ENCODE peak calls at places on chromosomes 5 and 9, in four cellular contexts. O is K562, X is H1, G is HepG2. N is an unnamed sample.
A peak's percentile ranks its signal among the peaks of the same experiment; 100 is the strongest.

GRCh38 chr5:313265-313664 is 8.2 kb upstream of the AHRR start:
- DNase-seq in O (no peak), X (no peak), G (no peak), N (no peak)

GRCh38 chr9:78235296-78235770 is 542 bp upstream of the CEP78 start:
- DNase-seq in X (no peak), O (no peak), G (no peak), N (peak; percentile 23)

GRCh38 chr5:137794863-137795262 is 40.7 kb upstream of the HNRNPA0 start:
- DNase-seq in O (no peak), X (no peak), G (no peak), N (no peak)

GRCh38 chr5:147393866-147394265 is 116.0 kb downstream of the DPYSL3 start:
- DNase-seq in X (peak; percentile 97), G (no peak), O (no peak), N (no peak)

GRCh38 chr5:11497651-11498050 is 406.6 kb downstream of the CTNND2 start:
- DNase-seq in X (no peak), O (no peak), G (no peak), N (no peak)

GRCh38 chr9:107214915-107215314 is 68.2 kb upstream of the RAD23B start:
- DNase-seq in O (no peak), G (no peak), X (no peak), N (no peak)

GRCh38 chr9:135478858-135479468 is 619 bp upstream of the PPP1R26 start:
- DNase-seq in X (peak; percentile 64), O (peak; percentile 38), G (peak; percentile 45), N (peak; percentile 51)

GRCh38 chr5:108820983-108821382 is 73.3 kb downstream of the FER start:
- DNase-seq in O (no peak), G (no peak), X (no peak), N (no peak)

GRCh38 chr5:82312373-82312856 is 34.3 kb upstream of the RPS23 start:
- DNase-seq in O (peak; percentile 60), X (peak; percentile 82), G (peak; percentile 50), N (peak; percentile 40)

GRCh38 chr5:59583151-59583809 is 310.2 kb downstream of the PDE4D start:
- DNase-seq in G (no peak), O (no peak), X (no peak), N (no peak)

GRCh38 chr5:140575309-140575708 is 10.7 kb downstream of the SLC35A4 start:
- DNase-seq in X (no peak), G (peak; percentile 76), O (peak; percentile 61), N (peak; percentile 61)

GRCh38 chr9:69171049-69171448 is 3.0 kb upstream of the TJP2 start:
- DNase-seq in O (peak; percentile 71), G (no peak), X (no peak), N (no peak)

GRCh38 chr5:136174021-136174659 is 18.8 kb downstream of the SMIM32 start:
- DNase-seq in G (peak; percentile 67), O (peak; percentile 64), X (no peak), N (peak; percentile 72)

GRCh38 chr9:6512085-6512657 is 99.2 kb downstream of the UHRF2 start:
- DNase-seq in O (no peak), G (no peak), X (no peak), N (no peak)

GRCh38 chr9:136826188-136826541 is 16.1 kb upstream of the AJM1 start:
- DNase-seq in O (no peak), X (no peak), G (no peak), N (no peak)

GRCh38 chr9:72635197-72635596 is 113.8 kb downstream of the TMC1 start:
- DNase-seq in O (no peak), X (no peak), G (no peak), N (no peak)

GRCh38 chr9:132982508-132982907 is 4.0 kb downstream of the GFI1B start:
- DNase-seq in O (peak; percentile 30), X (no peak), G (no peak), N (no peak)

GRCh38 chr9:88092699-88093359 is 45.4 kb downstream of the SPATA31C2 start:
- DNase-seq in O (no peak), X (no peak), G (no peak), N (no peak)

GRCh38 chr5:146873186-146873917 is 5.2 kb downstream of the PPP2R2B start:
- DNase-seq in G (no peak), O (no peak), X (no peak), N (no peak)

GRCh38 chr9:101711330-101711941 is 27.0 kb downstream of the GRIN3A start:
- DNase-seq in G (peak; percentile 23), X (peak; percentile 85), O (peak; percentile 47), N (peak; percentile 28)

GRCh38 chr5:156149203-156149602 is 177.8 kb upstream of the SGCD start:
- DNase-seq in O (no peak), X (no peak), G (no peak), N (peak; percentile 12)

GRCh38 chr5:10827571-10827970 is 66.5 kb upstream of the DAP start:
- DNase-seq in G (no peak), O (no peak), X (no peak), N (no peak)

GRCh38 chr5:58759745-58760144 is 176.9 kb downstream of the RAB3C start:
- DNase-seq in O (no peak), G (no peak), X (no peak), N (no peak)

GRCh38 chr9:69785757-69786156 is 25.9 kb upstream of the PTAR1 start:
- DNase-seq in G (no peak), O (no peak), X (no peak), N (peak; percentile 9)

GRCh38 chr5:95887977-95888376 is 65.5 kb upstream of the GLRX start:
- DNase-seq in O (no peak), G (peak; percentile 74), X (no peak), N (no peak)

GRCh38 chr5:83374547-83374946 is 97.0 kb upstream of the VCAN start:
- DNase-seq in O (no peak), G (no peak), X (no peak), N (no peak)

GRCh38 chr5:13553896-13554295 is 390.6 kb downstream of the DNAH5 start:
- DNase-seq in X (peak; percentile 82), G (no peak), O (no peak), N (peak; percentile 3)

GRCh38 chr5:95102080-95102479 is 182.8 kb downstream of the MCTP1 start:
- DNase-seq in O (no peak), X (no peak), G (no peak), N (no peak)

GRCh38 chr9:15101046-15101445 is 190.8 kb upstream of the FREM1 start:
- DNase-seq in X (no peak), G (no peak), O (no peak), N (no peak)

GRCh38 chr9:15103321-15103720 is 193.1 kb upstream of the FREM1 start:
- DNase-seq in O (no peak), G (no peak), X (no peak), N (no peak)

DNA sequence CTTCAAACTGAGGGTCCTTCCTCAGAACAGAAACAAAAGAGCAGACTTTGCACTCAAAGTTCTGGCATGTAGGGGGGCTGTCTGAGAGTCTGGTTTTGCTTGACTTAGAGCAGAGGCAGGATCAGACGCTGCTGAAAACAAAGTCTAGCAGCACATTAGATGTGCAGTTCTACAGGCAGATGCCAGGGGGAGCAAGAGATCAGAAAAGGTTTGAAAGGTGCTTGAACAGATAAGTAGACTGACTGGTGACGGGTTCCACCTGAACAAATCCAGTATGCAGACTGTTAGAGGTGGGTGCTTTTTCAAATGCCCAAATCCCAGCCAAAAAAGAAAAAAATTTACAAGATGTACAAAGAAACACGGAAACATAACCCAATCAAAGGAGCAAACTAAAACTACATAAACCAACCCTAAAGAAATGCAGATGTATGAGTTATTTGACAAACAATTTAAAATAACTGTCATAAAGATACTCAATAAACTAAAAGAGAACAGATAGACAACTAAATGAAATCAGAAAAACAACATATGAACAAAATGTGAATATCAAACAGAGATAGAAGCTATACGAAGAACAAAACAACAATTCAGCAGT is 194.7 kb upstream of the FREM1 start:
- DNase-seq in X (peak; percentile 53), O (peak; percentile 8), G (peak; percentile 47), N (peak; percentile 41)
- TF ChIP-seq HDAC2 in X (no peak), O (no peak), G (no peak), N (no peak)

GRCh38 chr5:150641006-150641570 is 628 bp downstream of the SYNPO start:
- DNase-seq in X (no peak), G (peak; percentile 15), O (no peak), N (peak; percentile 56)
- TF ChIP-seq RNF2 in X (no peak), G (no peak), O (no peak), N (no peak)

GRCh38 chr5:80408475-80408875 is 611 bp downstream of the ZFYVE16 start:
- DNase-seq in G (peak; percentile 68), X (no peak), O (peak; percentile 80), N (peak; percentile 67)
- TF ChIP-seq HDAC2 in G (no peak), X (no peak), O (no peak), N (no peak)

GRCh38 chr5:143013176-143013575 is 243.0 kb downstream of the ARHGAP26 start:
- DNase-seq in G (no peak), X (no peak), O (no peak), N (no peak)

GRCh38 chr5:143016777-143017374 is 246.7 kb downstream of the ARHGAP26 start:
- DNase-seq in O (peak; percentile 54), G (no peak), X (no peak), N (peak; percentile 54)

GRCh38 chr5:143010335-143010734 is 240.2 kb downstream of the ARHGAP26 start:
- DNase-seq in O (no peak), X (no peak), G (no peak), N (no peak)

GRCh38 chr5:143011621-143012020 is 241.4 kb downstream of the ARHGAP26 start:
- DNase-seq in O (no peak), X (no peak), G (peak; percentile 92), N (no peak)

GRCh38 chr5:143014017-143014651 is 244.0 kb downstream of the ARHGAP26 start:
- DNase-seq in X (peak; percentile 86), O (peak; percentile 63), G (no peak), N (no peak)
- TF ChIP-seq RNF2 in X (no peak), O (no peak), G (no peak), N (no peak)

GRCh38 chr9:104280216-104280585 is 186.1 kb downstream of the SMC2 start:
- DNase-seq in O (no peak), G (no peak), X (no peak), N (no peak)
- TF ChIP-seq HDAC2 in O (no peak), G (no peak), X (no peak), N (no peak)

DNA sequence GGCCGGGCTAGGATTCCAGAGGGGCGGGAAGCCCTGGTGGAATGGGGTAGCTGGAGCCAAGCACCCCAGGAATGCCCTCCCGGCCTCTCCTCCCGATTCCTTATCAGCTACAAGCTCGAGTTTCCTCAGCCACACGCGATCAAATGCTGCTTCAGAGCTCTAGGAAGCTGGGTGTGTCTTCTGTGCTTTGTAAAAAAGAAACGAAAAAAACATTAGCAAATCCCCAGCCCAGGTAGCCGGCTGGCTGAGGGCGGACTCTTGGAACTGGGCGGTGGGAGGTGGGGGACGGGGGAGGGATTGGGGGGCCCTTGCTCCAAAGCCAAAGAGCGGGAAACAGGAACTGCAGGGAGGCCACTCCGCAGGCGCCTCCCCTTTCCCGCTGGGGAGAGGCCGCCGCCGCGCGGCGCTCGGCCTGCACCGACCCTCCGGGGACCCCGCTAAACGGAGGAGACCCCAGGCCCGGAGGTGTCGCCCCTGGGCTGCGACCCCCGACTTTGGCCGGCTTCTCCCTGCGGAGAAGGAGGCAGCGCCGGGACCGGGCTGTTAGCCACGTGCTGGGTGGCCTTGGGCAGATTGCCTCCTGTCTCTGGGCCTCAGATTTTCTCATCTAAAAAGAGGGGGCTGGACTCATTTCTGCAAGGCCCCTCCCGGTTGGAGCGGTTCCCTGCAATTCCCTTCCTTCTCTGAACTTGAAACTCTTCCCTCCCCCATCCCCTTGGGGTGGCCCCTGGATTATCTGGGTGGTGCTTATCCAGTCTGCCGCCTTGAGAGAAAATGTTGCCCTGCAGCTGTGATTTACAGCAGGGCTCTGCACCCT is 40.9 kb upstream of the FABP6 start:
- DNase-seq in G (no peak), X (peak; percentile 86), O (peak; percentile 69), N (peak; percentile 31)
- TF ChIP-seq RNF2 in G (no peak), X (no peak), O (no peak), N (no peak)

N was measured in A549.